ENCODE peak calls at places on chromosomes 11 and 22, in five cellular contexts. P is AG04449; A is activated T-helper 9 cell treated with anti-CD3 and anti-CD28 coated beads, Interleukin-2, amount 50 U/mL, for 16 hours; X is NB4; K is psoas muscle. B is an unnamed sample.

GRCh38 chr11:2522636-2523255 is 77.9 kb downstream of the KCNQ1 start:
- DNase-seq in X (no peak), K (peak), P (no peak), A (no peak), B (no peak)

GRCh38 chr22:41579997-41580355 is 9.7 kb downstream of the PMM1 start:
- DNase-seq in P (no peak), A (no peak), K (no peak), X (no peak), B (no peak)

GRCh38 chr22:21714059-21714770 is 21.4 kb downstream of the YPEL1 start:
- DNase-seq in A (no peak), X (no peak), P (no peak), K (peak), B (no peak)

GRCh38 chr11:118973985-118974384 is 2.4 kb downstream of the FOXR1 start:
- DNase-seq in K (no peak), X (no peak), A (no peak), P (no peak), B (no peak)

GRCh38 chr22:35306350-35306967 is 6.8 kb downstream of the TOM1 start:
- DNase-seq in A (no peak), P (no peak), K (no peak), X (no peak), B (no peak)

GRCh38 chr11:15670520-15671070 is 555.9 kb downstream of the INSC start:
- DNase-seq in A (no peak), P (no peak), K (no peak), X (no peak), B (no peak)

GRCh38 chr11:57432714-57433163 is 5.8 kb upstream of the SLC43A3 start:
- DNase-seq in K (no peak), X (peak), P (peak), A (no peak), B (no peak)

GRCh38 chr11:94060401-94060800 is 39.2 kb downstream of the HEPHL1 start:
- DNase-seq in P (no peak), X (no peak), A (no peak), K (no peak), B (no peak)

GRCh38 chr11:102226702-102227101 is 90.6 kb upstream of the BIRC3 start:
- DNase-seq in A (no peak), X (no peak), K (no peak), P (no peak), B (no peak)

GRCh38 chr22:32322986-32323385 is 34.7 kb upstream of the RFPL3 start:
- DNase-seq in K (no peak), P (no peak), A (no peak), X (no peak), B (no peak)

GRCh38 chr11:128663824-128664223 is 30.0 kb upstream of the FLI1 start:
- DNase-seq in A (no peak), P (no peak), X (no peak), K (no peak), B (no peak)

GRCh38 chr22:41780714-41781507 is 19.6 kb upstream of the CCDC134 start:
- DNase-seq in X (peak), A (peak), K (peak), P (no peak), B (peak)

GRCh38 chr11:76694664-76695063 is 24.1 kb upstream of the LRRC32 start:
- DNase-seq in K (no peak), A (no peak), X (no peak), P (peak), B (no peak)

GRCh38 chr11:44623716-44624491 is 58.4 kb downstream of the CD82 start:
- DNase-seq in X (no peak), K (no peak), P (no peak), A (no peak), B (peak)

GRCh38 chr11:115360186-115360824 is 143.9 kb downstream of the CADM1 start:
- DNase-seq in X (no peak), A (no peak), P (no peak), K (no peak), B (no peak)

GRCh38 chr11:23063261-23063660 is 203.0 kb upstream of the CCDC179 start:
- DNase-seq in X (no peak), A (no peak), K (no peak), P (no peak), B (no peak)

GRCh38 chr11:87454246-87454645 is 416.5 kb downstream of the TMEM135 start:
- DNase-seq in X (no peak), K (no peak), A (no peak), P (no peak), B (no peak)

GRCh38 chr11:73072935-73073481 is 69.1 kb downstream of the FCHSD2 start:
- DNase-seq in X (peak), K (no peak), P (no peak), A (no peak), B (no peak)

GRCh38 chr22:33524511-33525270 is 395.6 kb downstream of the LARGE1 start:
- DNase-seq in P (no peak), A (no peak), K (no peak), X (no peak), B (no peak)

GRCh38 chr11:64239662-64240466 is 1.0 kb upstream of the FKBP2 start:
- DNase-seq in K (peak), X (peak), A (no peak), P (no peak), B (no peak)

GRCh38 chr11:105334025-105334714 is 194.6 kb upstream of the CARD18 start:
- DNase-seq in K (peak), P (no peak), A (no peak), X (no peak), B (no peak)

GRCh38 chr11:95767498-95767897 is 22.1 kb downstream of the FAM76B start:
- DNase-seq in K (no peak), P (no peak), A (no peak), X (peak), B (no peak)

GRCh38 chr11:22199243-22199642 is 6.4 kb downstream of the ANO5 start:
- DNase-seq in A (no peak), X (no peak), P (no peak), K (no peak), B (no peak)

GRCh38 chr11:73140213-73141030 is 1.7 kb downstream of the FCHSD2 start:
- DNase-seq in A (no peak), X (peak), P (no peak), K (no peak), B (peak)

B was measured in activated CD4-positive, CD25-positive, alpha-beta regulatory T cell treated with anti-CD3 and anti-CD28 coated beads, Interleukin-2, amount 50 U/mL, for 72 hours.